ENCODE peak calls at places on chromosomes 2 and 18, in five cellular contexts. S is PC-3, E is uterus, X is endodermal cell, J is heart right ventricle. C is an unnamed sample.

GRCh38 chr2:95240091-95240490 is 32.8 kb downstream of the ZNF892 start:
- DNase-seq in S (peak; percentile 17), E (no peak), X (no peak), J (no peak), C (no peak)

GRCh38 chr2:8214221-8214620 is 467.6 kb upstream of the ID2 start:
- DNase-seq in S (no peak), E (no peak), X (no peak), J (no peak), C (no peak)

GRCh38 chr2:169221745-169222369 is 140.5 kb downstream of the LRP2 start:
- DNase-seq in S (peak; percentile 73), E (no peak), X (no peak), J (no peak), C (no peak)

GRCh38 chr2:96409543-96410184 is 74.1 kb downstream of the NCAPH start:
- DNase-seq in S (no peak), E (no peak), X (no peak), J (peak; percentile 18), C (no peak)

GRCh38 chr18:35458677-35459441 is 38.9 kb downstream of the INO80C start:
- DNase-seq in S (peak; percentile 71), E (peak; percentile 59), X (peak; percentile 88), J (peak; percentile 77), C (no peak)

GRCh38 chr2:6883448-6884122 is 6.0 kb downstream of the RSAD2 start:
- DNase-seq in S (no peak), E (no peak), X (no peak), J (peak; percentile 56), C (no peak)

GRCh38 chr2:238097988-238098853 is 1.9 kb upstream of the ESPNL start:
- DNase-seq in S (peak; percentile 68), E (no peak), X (peak; percentile 94), J (no peak), C (no peak)

GRCh38 chr2:167103028-167103756 is 214.9 kb downstream of the XIRP2 start:
- DNase-seq in S (peak; percentile 15), E (no peak), X (no peak), J (no peak), C (no peak)

DNA sequence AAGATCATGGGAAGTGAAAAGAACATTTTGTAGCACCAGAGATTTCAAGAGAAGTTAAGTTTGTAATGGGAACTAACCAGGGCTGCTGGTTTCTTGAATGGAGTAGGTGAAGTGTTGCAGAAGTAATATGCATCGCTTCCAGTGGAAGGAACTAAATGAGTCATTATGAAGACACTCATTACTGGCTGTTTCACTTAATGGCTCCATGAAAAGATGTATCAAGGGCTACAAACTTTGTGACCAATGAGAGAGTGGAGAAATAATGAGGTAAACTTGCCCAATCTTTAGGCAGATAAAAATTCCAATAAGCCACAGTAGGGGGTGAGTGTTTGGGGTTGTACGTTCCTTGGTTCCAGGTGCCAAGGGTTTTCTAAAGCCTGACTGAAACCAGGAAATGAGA is 380.3 kb upstream of the POU3F3 start:
- DNase-seq in S (no peak), E (no peak), X (no peak), J (no peak), C (no peak)
- H3K27ac ChIP-seq in S (no peak overlapping the region), E (no peak overlapping the region), X (no peak overlapping the region), J (no peak overlapping the region), C (no peak overlapping the region)

GRCh38 chr2:147149589-147150245 is 695.1 kb upstream of the ACVR2A start:
- DNase-seq in S (peak; percentile 70), E (no peak), X (no peak), J (no peak), C (no peak)
- H3K27ac ChIP-seq in S (no peak overlapping the region), E (no peak overlapping the region), X (no peak overlapping the region), J (no peak overlapping the region), C (no peak overlapping the region)

DNA sequence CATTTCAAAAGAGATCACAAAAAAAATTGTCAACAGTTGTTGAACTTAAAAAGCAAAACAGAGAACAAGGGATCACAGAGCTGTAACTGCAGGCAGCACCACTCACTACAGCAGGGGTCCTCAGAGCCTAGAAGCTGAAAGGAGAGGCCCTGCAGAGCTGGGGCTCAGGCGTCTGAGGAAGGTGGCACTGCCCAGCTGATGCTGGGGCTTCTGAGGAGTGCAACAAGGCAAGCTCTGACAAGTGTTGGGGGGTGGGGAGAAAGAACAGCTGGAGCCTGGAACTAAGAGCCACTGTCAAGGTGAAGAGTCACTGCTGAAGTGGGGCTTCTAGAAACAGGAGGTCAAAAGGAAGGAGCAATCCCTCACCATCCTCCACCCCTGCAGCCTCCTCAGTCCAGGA is 46.2 kb downstream of the FTCDNL1 start:
- DNase-seq in S (no peak), E (no peak), X (peak; percentile 70), J (no peak), C (no peak)
- H3K27ac ChIP-seq in S (no peak overlapping the region), E (no peak overlapping the region), X (peak overlapping the region; percentile 16), J (no peak overlapping the region), C (no peak overlapping the region)

GRCh38 chr2:224392545-224392944 is 9.4 kb downstream of the FAM124B start:
- DNase-seq in S (no peak), E (no peak), X (no peak), J (no peak), C (no peak)
- H3K27ac ChIP-seq in S (no peak overlapping the region), E (no peak overlapping the region), X (no peak overlapping the region), J (no peak overlapping the region), C (no peak overlapping the region)

GRCh38 chr2:20615466-20616241 is 35.2 kb downstream of the HS1BP3 start:
- DNase-seq in S (no peak), E (peak; percentile 53), X (peak; percentile 41), J (peak; percentile 70), C (no peak)

GRCh38 chr2:20616341-20616871 is 34.5 kb downstream of the HS1BP3 start:
- DNase-seq in S (no peak), E (peak; percentile 32), X (peak; percentile 45), J (no peak), C (no peak)

GRCh38 chr2:20617892-20618467 is 32.9 kb downstream of the HS1BP3 start:
- DNase-seq in S (peak; percentile 95), E (peak; percentile 99), X (peak; percentile 74), J (peak; percentile 98), C (peak; percentile 43)

GRCh38 chr2:20618468-20618885 is 32.4 kb downstream of the HS1BP3 start:
- DNase-seq in S (no peak), E (peak; percentile 69), X (no peak), J (no peak), C (no peak)

DNA sequence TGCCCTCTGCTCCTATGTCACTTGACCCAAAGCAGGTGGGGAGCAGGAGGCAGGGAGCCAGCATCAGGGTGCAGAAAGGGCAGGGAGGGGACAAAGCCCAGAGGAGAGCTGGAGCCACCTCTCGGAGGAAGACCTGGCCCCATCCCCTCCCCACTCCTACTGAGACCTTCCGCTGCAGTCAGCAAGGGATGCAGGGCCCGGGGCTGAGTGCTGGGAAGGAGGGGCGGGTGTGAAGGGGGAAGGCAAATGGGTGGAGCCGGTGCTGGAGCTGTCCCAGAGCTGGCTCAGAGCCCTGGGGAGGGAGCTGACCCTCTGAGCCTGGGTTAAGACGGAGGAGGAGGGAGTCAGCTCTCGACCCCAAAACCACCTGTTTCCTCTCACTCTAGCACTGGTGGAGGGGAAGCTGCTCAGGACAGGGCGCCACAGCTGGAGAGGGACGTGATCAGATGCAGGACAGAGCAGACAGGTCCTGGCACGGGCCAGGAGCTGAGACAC is 33.8 kb downstream of the HS1BP3 start:
- DNase-seq in S (no peak), E (peak; percentile 90), X (peak; percentile 90), J (peak; percentile 93), C (no peak)
- H3K27ac ChIP-seq in S (peak overlapping the region; percentile 86), E (peak overlapping the region; percentile 95), X (no peak overlapping the region), J (peak overlapping the region; percentile 98), C (no peak overlapping the region)

C was measured in CD8-positive, alpha-beta memory T cell.